ENCODE peak calls at places on chromosomes 7 and 10, in five cellular contexts. One of them, this sample, is unnamed. For H3K27me3, the result is how much of the 10 kb centered on the place peaks cover.

GRCh38 chr10:125160856-125161569 is 650 bp upstream of the CTBP2 start:
- DNase-seq in PC-9: peak
- DNase-seq in SK-N-SH: peak
- DNase-seq in hepatocyte: peak
- DNase-seq in CD8-positive, alpha-beta T cell: no peak
- DNase-seq in this sample: peak

GRCh38 chr10:36608251-36608650 is 517.1 kb upstream of the ANKRD30A start:
- DNase-seq in PC-9: no peak
- DNase-seq in SK-N-SH: no peak
- DNase-seq in hepatocyte: no peak
- DNase-seq in CD8-positive, alpha-beta T cell: no peak
- DNase-seq in this sample: no peak

GRCh38 chr10:4941540-4942330 is 21.5 kb upstream of the AKR1C1 start:
- DNase-seq in PC-9: peak
- DNase-seq in SK-N-SH: no peak
- DNase-seq in hepatocyte: peak
- DNase-seq in CD8-positive, alpha-beta T cell: no peak
- DNase-seq in this sample: no peak

GRCh38 chr7:102991540-102992214 is 78.9 kb downstream of the LRRC17 start:
- DNase-seq in PC-9: peak
- DNase-seq in SK-N-SH: peak
- DNase-seq in hepatocyte: peak
- DNase-seq in CD8-positive, alpha-beta T cell: no peak
- DNase-seq in this sample: no peak

GRCh38 chr7:129741743-129742213 is 130.3 kb downstream of the NRF1 start:
- DNase-seq in PC-9: no peak
- DNase-seq in SK-N-SH: peak
- DNase-seq in hepatocyte: peak
- DNase-seq in CD8-positive, alpha-beta T cell: no peak
- DNase-seq in this sample: no peak

GRCh38 chr7:84187087-84187805 is 7.3 kb downstream of the SEMA3A start:
- DNase-seq in PC-9: no peak
- DNase-seq in SK-N-SH: no peak
- DNase-seq in hepatocyte: no peak
- DNase-seq in CD8-positive, alpha-beta T cell: no peak
- DNase-seq in this sample: no peak

GRCh38 chr7:137081694-137082093 is 213.2 kb downstream of the CHRM2 start:
- DNase-seq in PC-9: no peak
- DNase-seq in SK-N-SH: peak
- DNase-seq in hepatocyte: peak
- DNase-seq in CD8-positive, alpha-beta T cell: no peak
- DNase-seq in this sample: no peak

GRCh38 chr7:108570146-108570755 is 577 bp downstream of the DNAJB9 start:
- DNase-seq in PC-9: peak
- DNase-seq in SK-N-SH: peak
- DNase-seq in hepatocyte: peak
- DNase-seq in CD8-positive, alpha-beta T cell: peak
- DNase-seq in this sample: peak

GRCh38 chr10:69180525-69181204 is 631 bp downstream of the SUPV3L1 start:
- DNase-seq in PC-9: no peak
- DNase-seq in SK-N-SH: no peak
- DNase-seq in hepatocyte: peak
- DNase-seq in CD8-positive, alpha-beta T cell: no peak
- DNase-seq in this sample: no peak

GRCh38 chr7:22444181-22444966 is 55.6 kb downstream of the STEAP1B start:
- DNase-seq in PC-9: peak
- DNase-seq in SK-N-SH: no peak
- DNase-seq in hepatocyte: no peak
- DNase-seq in CD8-positive, alpha-beta T cell: no peak
- DNase-seq in this sample: no peak

GRCh38 chr7:107506683-107507339 is 37.0 kb downstream of the GPR22 start:
- DNase-seq in PC-9: peak
- DNase-seq in SK-N-SH: no peak
- DNase-seq in hepatocyte: peak
- DNase-seq in CD8-positive, alpha-beta T cell: no peak
- DNase-seq in this sample: peak

GRCh38 chr7:105644937-105645336 is 63.6 kb upstream of the EFCAB10 start:
- DNase-seq in PC-9: no peak
- DNase-seq in SK-N-SH: no peak
- DNase-seq in hepatocyte: no peak
- DNase-seq in CD8-positive, alpha-beta T cell: no peak
- DNase-seq in this sample: no peak

GRCh38 chr7:55516399-55516798 is 55.9 kb downstream of the VOPP1 start:
- DNase-seq in PC-9: no peak
- DNase-seq in SK-N-SH: no peak
- DNase-seq in hepatocyte: no peak
- DNase-seq in CD8-positive, alpha-beta T cell: no peak
- DNase-seq in this sample: peak

GRCh38 chr7:14995774-14996173 is 93.2 kb upstream of the DGKB start:
- DNase-seq in PC-9: no peak
- DNase-seq in SK-N-SH: no peak
- DNase-seq in hepatocyte: no peak
- DNase-seq in CD8-positive, alpha-beta T cell: no peak
- DNase-seq in this sample: no peak

GRCh38 chr10:87702260-87702972 is 42.7 kb downstream of the PAPSS2 start:
- DNase-seq in PC-9: no peak
- DNase-seq in SK-N-SH: no peak
- DNase-seq in hepatocyte: no peak
- DNase-seq in CD8-positive, alpha-beta T cell: no peak
- DNase-seq in this sample: no peak

GRCh38 chr7:50970092-50970491 is 187.4 kb upstream of the GRB10 start:
- DNase-seq in PC-9: peak
- DNase-seq in SK-N-SH: no peak
- DNase-seq in hepatocyte: no peak
- DNase-seq in CD8-positive, alpha-beta T cell: no peak
- DNase-seq in this sample: no peak

GRCh38 chr7:44959433-44959951 is 19.3 kb downstream of the MYO1G start:
- DNase-seq in PC-9: peak
- DNase-seq in SK-N-SH: peak
- DNase-seq in hepatocyte: no peak
- DNase-seq in CD8-positive, alpha-beta T cell: no peak
- DNase-seq in this sample: no peak

GRCh38 chr10:47323636-47324299 is 1.5 kb downstream of the GDF2 start:
- DNase-seq in PC-9: peak
- DNase-seq in SK-N-SH: no peak
- DNase-seq in hepatocyte: no peak
- DNase-seq in CD8-positive, alpha-beta T cell: no peak
- DNase-seq in this sample: no peak

GRCh38 chr7:139544645-139545044 is 21.2 kb downstream of the CLEC2L start:
- DNase-seq in PC-9: no peak
- DNase-seq in SK-N-SH: peak
- DNase-seq in hepatocyte: no peak
- DNase-seq in CD8-positive, alpha-beta T cell: no peak
- DNase-seq in this sample: no peak

GRCh38 chr10:125048101-125048864 is 106.4 kb downstream of the ZRANB1 start:
- DNase-seq in PC-9: peak
- DNase-seq in SK-N-SH: peak
- DNase-seq in hepatocyte: peak
- DNase-seq in CD8-positive, alpha-beta T cell: peak
- DNase-seq in this sample: peak

GRCh38 chr7:35758421-35758820 is 42.4 kb upstream of the SEPTIN7 start:
- DNase-seq in PC-9: no peak
- DNase-seq in SK-N-SH: peak
- DNase-seq in hepatocyte: peak
- DNase-seq in CD8-positive, alpha-beta T cell: no peak
- DNase-seq in this sample: no peak

GRCh38 chr7:123397746-123398145 is 136.6 kb downstream of the IQUB start:
- DNase-seq in PC-9: no peak
- DNase-seq in SK-N-SH: no peak
- DNase-seq in hepatocyte: no peak
- DNase-seq in CD8-positive, alpha-beta T cell: no peak
- DNase-seq in this sample: no peak

GRCh38 chr7:116834815-116835533 is 27.4 kb upstream of the CAPZA2 start:
- DNase-seq in PC-9: no peak
- DNase-seq in SK-N-SH: no peak
- DNase-seq in hepatocyte: peak
- DNase-seq in CD8-positive, alpha-beta T cell: no peak
- DNase-seq in this sample: peak

GRCh38 chr10:98173258-98173657 is 38.8 kb downstream of the R3HCC1L start:
- DNase-seq in PC-9: no peak
- DNase-seq in SK-N-SH: no peak
- DNase-seq in hepatocyte: no peak
- DNase-seq in CD8-positive, alpha-beta T cell: no peak
- DNase-seq in this sample: no peak

GRCh38 chr7:141738592-141739013 is 445 bp downstream of the SSBP1 start:
- DNase-seq in PC-9: no peak
- DNase-seq in SK-N-SH: peak
- DNase-seq in hepatocyte: no peak
- DNase-seq in CD8-positive, alpha-beta T cell: no peak
- DNase-seq in this sample: no peak

GRCh38 chr10:61463035-61463909 is 10.1 kb upstream of the TMEM26 start:
- DNase-seq in PC-9: no peak
- DNase-seq in SK-N-SH: no peak
- DNase-seq in hepatocyte: no peak
- DNase-seq in CD8-positive, alpha-beta T cell: no peak
- DNase-seq in this sample: no peak

GRCh38 chr7:104032486-104032885 is 43.0 kb upstream of the RELN start:
- DNase-seq in PC-9: no peak
- DNase-seq in SK-N-SH: no peak
- DNase-seq in hepatocyte: no peak
- DNase-seq in CD8-positive, alpha-beta T cell: no peak
- DNase-seq in this sample: no peak

GRCh38 chr7:17939111-17939669 is 1.1 kb downstream of the SNX13 start:
- DNase-seq in PC-9: peak
- DNase-seq in SK-N-SH: no peak
- DNase-seq in hepatocyte: peak
- DNase-seq in CD8-positive, alpha-beta T cell: no peak
- DNase-seq in this sample: no peak

DNA sequence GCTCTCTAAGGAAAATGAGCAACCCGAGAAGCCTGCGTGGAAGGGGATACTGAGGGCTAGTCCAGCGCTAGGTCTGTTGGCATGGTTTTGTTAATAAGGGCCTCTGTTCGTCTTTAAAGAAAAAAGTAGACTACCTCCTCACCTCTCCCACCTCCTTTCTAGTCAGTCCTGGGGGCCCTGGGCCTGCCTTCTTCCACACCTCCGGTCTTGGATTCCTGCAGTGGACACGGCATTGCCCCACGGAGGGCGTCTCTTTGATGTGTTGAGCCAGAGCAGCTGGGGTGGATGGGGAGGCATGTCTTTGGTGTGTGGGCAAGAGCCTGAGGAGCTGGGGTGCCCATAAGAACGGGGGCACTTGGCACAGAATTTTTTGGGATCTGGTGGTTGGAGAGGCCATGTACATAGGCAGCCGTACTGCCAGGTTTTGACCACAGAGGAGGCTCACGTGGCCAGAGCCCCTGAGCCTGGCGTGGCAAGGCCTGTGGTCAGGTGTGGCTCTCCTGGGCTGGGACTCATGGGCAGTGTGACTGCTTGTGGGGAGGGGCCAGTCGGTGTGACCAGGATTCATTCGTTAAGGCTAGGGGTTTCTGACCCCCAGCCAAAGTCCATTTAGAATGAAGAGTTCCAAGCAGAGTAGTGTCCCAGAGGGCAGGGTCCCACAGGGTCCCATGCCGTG is 38.1 kb downstream of the AGAP3 start:
- DNase-seq in PC-9: no peak
- DNase-seq in SK-N-SH: no peak
- DNase-seq in hepatocyte: no peak
- DNase-seq in CD8-positive, alpha-beta T cell: no peak
- DNase-seq in this sample: no peak
- TF ChIP-seq CTCF in PC-9: no peak
- TF ChIP-seq CTCF in SK-N-SH: no peak
- TF ChIP-seq CTCF in hepatocyte: no peak
- TF ChIP-seq CTCF in CD8-positive, alpha-beta T cell: no peak
- TF ChIP-seq CTCF in this sample: no peak

DNA sequence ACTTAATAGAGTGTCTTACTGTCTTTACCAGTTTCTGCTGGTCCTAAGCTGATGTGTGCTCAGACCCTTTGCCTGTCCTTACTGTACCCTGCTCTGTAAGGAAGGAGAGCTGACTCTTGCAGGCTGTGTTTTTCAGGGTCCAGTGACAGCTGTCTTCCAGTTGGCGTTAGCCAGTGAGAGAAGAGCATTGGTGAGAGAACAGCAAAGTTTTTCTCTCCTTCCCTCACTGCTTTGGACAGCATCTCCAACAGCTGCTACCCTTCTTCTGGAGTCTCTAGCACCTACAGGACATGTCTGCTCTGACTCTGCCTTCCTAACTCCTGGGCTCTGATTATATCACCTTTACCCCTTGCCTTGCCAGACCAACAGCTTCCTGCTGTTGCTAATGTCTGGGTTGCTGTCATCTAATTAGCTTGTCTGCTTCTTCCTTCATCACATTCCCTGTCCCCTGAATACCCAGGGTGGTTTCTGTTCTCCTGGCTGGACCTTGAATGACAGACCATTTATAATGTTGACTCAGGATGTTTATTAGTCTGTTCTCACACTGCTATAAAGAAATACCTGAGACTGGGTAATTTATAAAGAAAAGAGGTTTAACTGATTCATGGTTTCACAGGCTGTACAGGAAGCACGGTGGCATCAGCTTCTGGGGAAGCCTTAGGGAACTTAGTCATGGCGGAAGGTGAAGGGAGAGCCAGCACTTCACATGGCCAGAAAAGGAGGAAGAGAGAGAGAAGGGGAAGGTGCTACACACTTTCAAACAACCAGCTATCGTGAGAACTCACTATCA is 23.5 kb upstream of the PANK1 start:
- DNase-seq in PC-9: no peak
- DNase-seq in SK-N-SH: no peak
- DNase-seq in hepatocyte: peak
- DNase-seq in CD8-positive, alpha-beta T cell: no peak
- DNase-seq in this sample: peak
- H3K27me3 ChIP-seq in PC-9: under half
- H3K27me3 ChIP-seq in SK-N-SH: under half
- H3K27me3 ChIP-seq in hepatocyte: under half
- H3K27me3 ChIP-seq in CD8-positive, alpha-beta T cell: under half
- H3K27me3 ChIP-seq in this sample: under half

DNA sequence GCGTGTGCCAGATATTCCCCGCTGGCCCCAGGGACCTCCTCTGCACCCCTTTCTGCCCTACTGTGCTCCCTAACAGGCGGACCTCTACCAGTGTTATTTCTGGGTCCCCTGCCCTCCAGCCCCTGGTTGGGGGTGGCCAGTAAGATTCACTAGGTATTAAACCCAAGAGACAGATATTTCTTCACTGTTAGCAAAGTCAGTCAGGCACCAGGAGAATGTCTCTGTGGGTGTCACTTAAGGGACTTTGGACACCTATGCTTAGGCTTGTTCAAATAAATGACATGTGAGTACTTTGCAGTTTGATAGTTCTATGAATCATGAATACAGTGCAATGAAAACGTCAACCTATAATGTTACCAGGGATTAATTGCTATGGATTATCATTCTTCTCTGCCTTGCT is 234.3 kb upstream of the IGFBP3 start:
- DNase-seq in PC-9: no peak
- DNase-seq in SK-N-SH: no peak
- DNase-seq in hepatocyte: peak
- DNase-seq in CD8-positive, alpha-beta T cell: no peak
- DNase-seq in this sample: no peak
- TF ChIP-seq CTCF in PC-9: no peak
- TF ChIP-seq CTCF in SK-N-SH: no peak
- TF ChIP-seq CTCF in hepatocyte: no peak
- TF ChIP-seq CTCF in CD8-positive, alpha-beta T cell: no peak
- TF ChIP-seq CTCF in this sample: no peak

DNA sequence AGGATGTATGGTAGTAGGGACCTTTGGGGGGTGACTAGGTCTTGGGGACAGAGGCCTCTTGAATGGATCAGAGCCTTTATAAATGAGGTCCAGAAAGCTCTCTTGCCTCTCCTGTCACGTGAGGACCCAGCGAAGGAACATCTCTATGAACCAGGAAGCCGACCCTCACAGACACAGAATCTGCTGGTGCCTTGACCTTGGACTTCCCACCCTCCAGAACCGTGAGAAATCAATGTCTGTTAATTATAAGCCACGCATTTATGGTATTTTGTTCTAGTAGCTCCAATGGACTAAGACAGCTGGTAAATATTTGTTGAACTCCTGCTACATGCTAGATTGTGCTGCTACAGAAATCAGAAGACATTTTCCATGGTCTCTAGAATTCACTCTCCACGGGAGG is 276.9 kb downstream of the SFMBT2 start:
- DNase-seq in PC-9: no peak
- DNase-seq in SK-N-SH: no peak
- DNase-seq in hepatocyte: no peak
- DNase-seq in CD8-positive, alpha-beta T cell: no peak
- DNase-seq in this sample: no peak
- H3K27me3 ChIP-seq in PC-9: under half
- H3K27me3 ChIP-seq in SK-N-SH: under half
- H3K27me3 ChIP-seq in hepatocyte: under half
- H3K27me3 ChIP-seq in CD8-positive, alpha-beta T cell: under half
- H3K27me3 ChIP-seq in this sample: under half

This sample was measured in Peyer's patch.